ENCODE peak calls at places on chromosomes 12 and 14, in five cellular contexts. W is foreskin keratinocyte, R is tibial nerve, Z is B cell, D is GM20000. P is an unnamed sample.
A peak's percentile ranks its signal among the peaks of the same experiment; 100 is the strongest.

GRCh38 chr12:109811624-109811995 is 21.6 kb downstream of the TRPV4 start:
- DNase-seq in R (no peak), Z (no peak), D (no peak), W (no peak), P (no peak)

GRCh38 chr12:14473707-14474287 is 93.9 kb downstream of the PLBD1 start:
- DNase-seq in W (no peak), D (no peak), Z (no peak), R (no peak), P (no peak)

GRCh38 chr14:95453713-95453980 is 62.8 kb downstream of the SYNE3 start:
- DNase-seq in Z (no peak), R (no peak), W (no peak), D (no peak), P (no peak)

GRCh38 chr12:15757553-15758255 is 31.5 kb downstream of the EPS8 start:
- DNase-seq in D (no peak), R (no peak), W (peak; percentile 81), Z (no peak), P (peak; percentile 4)

GRCh38 chr14:21711360-21711961 is 37.8 kb upstream of the OR4E1 start:
- DNase-seq in W (peak; percentile 7), R (peak; percentile 8), D (peak; percentile 54), Z (peak; percentile 38), P (peak; percentile 45)

GRCh38 chr12:67069451-67070306 is 199.5 kb upstream of the CAND1 start:
- DNase-seq in R (no peak), D (peak; percentile 57), W (no peak), Z (peak; percentile 55), P (peak; percentile 35)

GRCh38 chr14:65847065-65847847 is 434.7 kb downstream of the FUT8 start:
- DNase-seq in D (peak; percentile 33), Z (peak; percentile 22), W (no peak), R (no peak), P (peak; percentile 86)

GRCh38 chr12:124809878-124810277 is 53.8 kb downstream of the SCARB1 start:
- DNase-seq in Z (no peak), W (no peak), R (no peak), D (no peak), P (no peak)

GRCh38 chr14:77032483-77032853 is 4.0 kb upstream of the IRF2BPL start:
- DNase-seq in D (no peak), R (no peak), Z (no peak), W (no peak), P (no peak)

GRCh38 chr12:123058980-123059379 is 78.5 kb downstream of the ARL6IP4 start:
- DNase-seq in W (no peak), D (no peak), R (no peak), Z (no peak), P (no peak)
- TF ChIP-seq CTCF in W (no peak), D (no peak), R (no peak), Z (no peak), P (no peak)

DNA sequence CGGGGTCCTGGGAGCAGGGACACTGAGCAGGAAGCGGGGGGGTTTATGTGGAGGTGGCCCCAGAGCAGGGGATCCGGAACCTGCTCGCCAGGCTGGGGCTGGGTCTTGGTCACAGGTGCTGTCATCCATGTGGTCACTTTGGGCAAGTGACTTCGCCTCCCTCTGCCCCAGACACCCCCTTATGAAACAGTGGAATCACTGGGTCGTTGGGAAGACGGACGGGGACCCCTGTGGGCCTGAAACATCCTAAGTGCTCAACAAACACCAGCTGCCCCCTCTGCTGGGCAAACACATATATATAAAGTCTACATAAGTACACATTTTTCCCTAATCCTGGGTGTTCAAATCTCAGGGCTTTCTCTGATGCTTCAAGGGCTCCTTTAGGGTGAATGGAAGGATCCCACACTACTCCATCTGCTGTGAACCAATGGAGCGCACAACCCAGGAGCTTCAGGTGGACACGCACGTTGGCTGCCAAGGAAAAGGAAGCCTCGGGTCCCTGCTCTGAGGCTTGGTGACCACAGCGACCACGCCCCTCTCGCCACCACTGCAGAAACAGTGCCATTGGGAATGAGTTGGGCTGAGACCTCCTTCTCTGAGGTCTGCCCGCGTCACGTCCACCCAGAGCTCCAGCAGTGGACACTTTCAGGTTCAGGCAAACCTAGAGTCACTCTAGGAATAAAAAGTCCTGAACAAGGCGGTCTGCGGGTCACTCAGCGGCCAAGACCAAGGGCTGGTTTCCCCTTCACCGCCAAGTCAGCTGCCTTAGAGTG is 54.6 kb downstream of the CDC42BPB start:
- DNase-seq in R (no peak), Z (no peak), D (no peak), W (no peak), P (no peak)
- TF ChIP-seq CTCF in R (no peak), Z (no peak), D (no peak), W (peak; percentile 28), P (no peak)

DNA sequence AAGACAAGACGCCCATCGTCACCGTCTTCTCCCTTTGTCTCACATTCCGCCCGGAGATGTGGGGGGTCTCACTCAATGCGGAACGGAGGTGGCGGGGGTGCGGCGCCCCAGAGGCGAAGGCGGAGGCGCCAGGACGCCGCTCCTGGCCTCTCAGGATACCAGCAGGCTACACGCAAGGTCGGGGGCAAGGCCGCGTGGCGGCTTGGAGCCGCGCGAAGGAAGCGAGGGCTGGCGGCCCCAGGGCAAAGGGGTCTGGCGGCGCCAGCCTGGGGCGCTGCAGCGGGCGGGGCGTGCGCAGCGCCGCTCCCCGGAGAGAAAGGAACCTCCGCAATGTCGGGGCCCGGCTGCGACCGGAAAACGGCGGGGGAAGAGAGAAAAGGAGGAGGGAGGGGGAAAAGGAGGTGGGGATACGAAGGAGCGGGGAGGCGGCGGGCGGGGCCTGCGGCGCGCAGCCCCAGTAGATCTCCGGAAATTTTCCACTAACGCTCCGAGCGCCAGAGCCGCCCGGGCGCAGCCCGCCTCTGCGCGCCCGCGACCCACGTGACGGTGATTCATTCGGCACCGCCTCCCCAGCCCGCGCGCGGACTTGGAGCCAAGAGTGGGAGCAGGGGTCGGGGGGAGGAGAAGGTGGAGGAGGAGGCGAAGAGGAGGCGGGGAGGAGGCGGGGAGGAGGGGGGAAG is 10.5 kb upstream of the SLC38A2 start:
- DNase-seq in W (peak; percentile 87), R (peak; percentile 96), Z (peak; percentile 84), D (peak; percentile 91), P (peak; percentile 95)
- TF ChIP-seq CTCF in W (peak; percentile 53), R (peak; percentile 24), Z (no peak), D (peak; percentile 14), P (no peak)

DNA sequence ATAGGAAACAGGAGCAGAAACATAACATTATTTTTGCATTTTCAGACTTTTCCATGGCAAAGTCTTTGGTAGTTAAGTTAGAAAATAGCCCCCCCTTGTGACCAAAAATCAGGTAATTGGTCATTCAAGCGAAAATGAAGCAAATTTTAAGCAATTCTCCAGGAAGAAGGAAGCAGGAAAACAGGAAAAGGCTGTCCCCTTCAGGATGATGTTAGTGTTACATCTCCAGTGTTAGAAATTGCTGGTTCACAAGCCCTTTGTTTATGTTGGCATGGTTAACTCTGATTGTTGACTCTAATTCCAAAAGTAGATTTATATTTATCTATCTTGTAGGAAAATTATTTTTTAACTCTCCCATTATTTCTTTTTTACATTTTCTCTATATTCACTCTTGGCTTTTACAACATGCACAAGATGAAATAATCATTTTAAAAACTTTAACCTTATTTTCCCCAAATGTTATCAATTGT is 18.8 kb upstream of the GAS2L3 start:
- DNase-seq in D (peak; percentile 31), Z (no peak), W (no peak), R (peak; percentile 86), P (no peak)
- TF ChIP-seq CTCF in D (peak; percentile 14), Z (peak; percentile 57), W (peak; percentile 100), R (peak; percentile 88), P (peak; percentile 58)